ENCODE peak calls at places on chromosomes 2 and 18, in five cellular contexts. One of them, this sample, is unnamed.
A peak's percentile ranks its signal among the peaks of the same experiment; 100 is the strongest.

GRCh38 chr18:28158083-28158581 is 18.8 kb downstream of the CDH2 start:
- DNase-seq in cerebellum: no peak
- DNase-seq in activated naive CD4-positive, alpha-beta T cell treated with Interleukin-2 at 50 U/mL for 16 hours: no peak
- DNase-seq in HepG2: no peak
- DNase-seq in mucosa of descending colon: no peak
- DNase-seq in this sample: no peak

GRCh38 chr2:216914491-216914890 is 54.6 kb upstream of the TNP1 start:
- DNase-seq in cerebellum: no peak
- DNase-seq in activated naive CD4-positive, alpha-beta T cell treated with Interleukin-2 at 50 U/mL for 16 hours: no peak
- DNase-seq in HepG2: no peak
- DNase-seq in mucosa of descending colon: no peak
- DNase-seq in this sample: no peak

GRCh38 chr2:26911911-26912861 is 58.3 kb upstream of the MAPRE3 start:
- DNase-seq in cerebellum: peak; percentile 81
- DNase-seq in activated naive CD4-positive, alpha-beta T cell treated with Interleukin-2 at 50 U/mL for 16 hours: no peak
- DNase-seq in HepG2: no peak
- DNase-seq in mucosa of descending colon: no peak
- DNase-seq in this sample: no peak

GRCh38 chr2:86223098-86223681 is 23.9 kb downstream of the MRPL35 start:
- DNase-seq in cerebellum: no peak
- DNase-seq in activated naive CD4-positive, alpha-beta T cell treated with Interleukin-2 at 50 U/mL for 16 hours: no peak
- DNase-seq in HepG2: no peak
- DNase-seq in mucosa of descending colon: no peak
- DNase-seq in this sample: peak; percentile 66

GRCh38 chr2:105237045-105237765 is 4.3 kb upstream of the GPR45 start:
- DNase-seq in cerebellum: no peak
- DNase-seq in activated naive CD4-positive, alpha-beta T cell treated with Interleukin-2 at 50 U/mL for 16 hours: no peak
- DNase-seq in HepG2: no peak
- DNase-seq in mucosa of descending colon: no peak
- DNase-seq in this sample: no peak

GRCh38 chr2:10835052-10835970 is 22.7 kb upstream of the PDIA6 start:
- DNase-seq in cerebellum: peak; percentile 20
- DNase-seq in activated naive CD4-positive, alpha-beta T cell treated with Interleukin-2 at 50 U/mL for 16 hours: peak; percentile 81
- DNase-seq in HepG2: peak; percentile 53
- DNase-seq in mucosa of descending colon: peak; percentile 95
- DNase-seq in this sample: peak; percentile 87

GRCh38 chr2:48108455-48108854 is 202.2 kb upstream of the FBXO11 start:
- DNase-seq in cerebellum: no peak
- DNase-seq in activated naive CD4-positive, alpha-beta T cell treated with Interleukin-2 at 50 U/mL for 16 hours: no peak
- DNase-seq in HepG2: no peak
- DNase-seq in mucosa of descending colon: no peak
- DNase-seq in this sample: no peak

GRCh38 chr2:238132463-238133450 is 5.7 kb upstream of the KLHL30 start:
- DNase-seq in cerebellum: no peak
- DNase-seq in activated naive CD4-positive, alpha-beta T cell treated with Interleukin-2 at 50 U/mL for 16 hours: no peak
- DNase-seq in HepG2: no peak
- DNase-seq in mucosa of descending colon: no peak
- DNase-seq in this sample: no peak

GRCh38 chr2:54411801-54412354 is 44.2 kb upstream of the SPTBN1 start:
- DNase-seq in cerebellum: no peak
- DNase-seq in activated naive CD4-positive, alpha-beta T cell treated with Interleukin-2 at 50 U/mL for 16 hours: no peak
- DNase-seq in HepG2: no peak
- DNase-seq in mucosa of descending colon: no peak
- DNase-seq in this sample: no peak

GRCh38 chr2:175430236-175430635 is 248.7 kb upstream of the ATP5MC3 start:
- DNase-seq in cerebellum: no peak
- DNase-seq in activated naive CD4-positive, alpha-beta T cell treated with Interleukin-2 at 50 U/mL for 16 hours: no peak
- DNase-seq in HepG2: no peak
- DNase-seq in mucosa of descending colon: no peak
- DNase-seq in this sample: no peak

GRCh38 chr18:24538421-24539264 is 78.2 kb downstream of the HRH4 start:
- DNase-seq in cerebellum: no peak
- DNase-seq in activated naive CD4-positive, alpha-beta T cell treated with Interleukin-2 at 50 U/mL for 16 hours: no peak
- DNase-seq in HepG2: no peak
- DNase-seq in mucosa of descending colon: peak; percentile 4
- DNase-seq in this sample: peak; percentile 39

GRCh38 chr2:234979204-234980167 is 27.7 kb downstream of the SH3BP4 start:
- DNase-seq in cerebellum: no peak
- DNase-seq in activated naive CD4-positive, alpha-beta T cell treated with Interleukin-2 at 50 U/mL for 16 hours: no peak
- DNase-seq in HepG2: peak; percentile 73
- DNase-seq in mucosa of descending colon: no peak
- DNase-seq in this sample: no peak

GRCh38 chr2:98913916-98914712 is 21.9 kb downstream of the CRACDL start:
- DNase-seq in cerebellum: no peak
- DNase-seq in activated naive CD4-positive, alpha-beta T cell treated with Interleukin-2 at 50 U/mL for 16 hours: no peak
- DNase-seq in HepG2: no peak
- DNase-seq in mucosa of descending colon: no peak
- DNase-seq in this sample: no peak

GRCh38 chr18:668263-668662 is 10.8 kb downstream of the TYMS start:
- DNase-seq in cerebellum: no peak
- DNase-seq in activated naive CD4-positive, alpha-beta T cell treated with Interleukin-2 at 50 U/mL for 16 hours: no peak
- DNase-seq in HepG2: no peak
- DNase-seq in mucosa of descending colon: no peak
- DNase-seq in this sample: no peak

GRCh38 chr2:71718686-71719085 is 265.3 kb downstream of the DYSF start:
- DNase-seq in cerebellum: no peak
- DNase-seq in activated naive CD4-positive, alpha-beta T cell treated with Interleukin-2 at 50 U/mL for 16 hours: no peak
- DNase-seq in HepG2: no peak
- DNase-seq in mucosa of descending colon: no peak
- DNase-seq in this sample: no peak

GRCh38 chr2:241561811-241562210 is 3.3 kb downstream of the BOK start:
- DNase-seq in cerebellum: peak; percentile 72
- DNase-seq in activated naive CD4-positive, alpha-beta T cell treated with Interleukin-2 at 50 U/mL for 16 hours: no peak
- DNase-seq in HepG2: no peak
- DNase-seq in mucosa of descending colon: peak; percentile 31
- DNase-seq in this sample: peak; percentile 85

GRCh38 chr2:69188174-69188900 is 175.4 kb downstream of the ANTXR1 start:
- DNase-seq in cerebellum: no peak
- DNase-seq in activated naive CD4-positive, alpha-beta T cell treated with Interleukin-2 at 50 U/mL for 16 hours: no peak
- DNase-seq in HepG2: no peak
- DNase-seq in mucosa of descending colon: peak; percentile 41
- DNase-seq in this sample: no peak

GRCh38 chr2:98455494-98455976 is 10.9 kb downstream of the INPP4A start:
- DNase-seq in cerebellum: no peak
- DNase-seq in activated naive CD4-positive, alpha-beta T cell treated with Interleukin-2 at 50 U/mL for 16 hours: peak; percentile 30
- DNase-seq in HepG2: no peak
- DNase-seq in mucosa of descending colon: no peak
- DNase-seq in this sample: no peak

GRCh38 chr2:133266926-133267590 is 301.2 kb downstream of the NCKAP5 start:
- DNase-seq in cerebellum: no peak
- DNase-seq in activated naive CD4-positive, alpha-beta T cell treated with Interleukin-2 at 50 U/mL for 16 hours: no peak
- DNase-seq in HepG2: no peak
- DNase-seq in mucosa of descending colon: peak; percentile 3
- DNase-seq in this sample: no peak

GRCh38 chr18:961644-962355 is 57.1 kb downstream of the ADCYAP1 start:
- DNase-seq in cerebellum: no peak
- DNase-seq in activated naive CD4-positive, alpha-beta T cell treated with Interleukin-2 at 50 U/mL for 16 hours: peak; percentile 46
- DNase-seq in HepG2: peak; percentile 13
- DNase-seq in mucosa of descending colon: peak; percentile 31
- DNase-seq in this sample: peak; percentile 55

GRCh38 chr18:27120246-27120645 is 64.9 kb downstream of the CHST9 start:
- DNase-seq in cerebellum: no peak
- DNase-seq in activated naive CD4-positive, alpha-beta T cell treated with Interleukin-2 at 50 U/mL for 16 hours: no peak
- DNase-seq in HepG2: no peak
- DNase-seq in mucosa of descending colon: no peak
- DNase-seq in this sample: no peak

GRCh38 chr2:27369471-27370025 is 590 bp downstream of the EIF2B4 start:
- DNase-seq in cerebellum: peak; percentile 57
- DNase-seq in activated naive CD4-positive, alpha-beta T cell treated with Interleukin-2 at 50 U/mL for 16 hours: no peak
- DNase-seq in HepG2: no peak
- DNase-seq in mucosa of descending colon: peak; percentile 65
- DNase-seq in this sample: no peak

GRCh38 chr2:239829326-239829725 is 195.8 kb downstream of the NDUFA10 start:
- DNase-seq in cerebellum: no peak
- DNase-seq in activated naive CD4-positive, alpha-beta T cell treated with Interleukin-2 at 50 U/mL for 16 hours: no peak
- DNase-seq in HepG2: no peak
- DNase-seq in mucosa of descending colon: no peak
- DNase-seq in this sample: no peak

GRCh38 chr2:84849271-84849952 is 31.5 kb downstream of the TRABD2A start:
- DNase-seq in cerebellum: peak; percentile 74
- DNase-seq in activated naive CD4-positive, alpha-beta T cell treated with Interleukin-2 at 50 U/mL for 16 hours: peak; percentile 55
- DNase-seq in HepG2: no peak
- DNase-seq in mucosa of descending colon: peak; percentile 30
- DNase-seq in this sample: no peak

GRCh38 chr2:80303006-80303741 is 1.4 kb downstream of the LRRTM1 start:
- DNase-seq in cerebellum: no peak
- DNase-seq in activated naive CD4-positive, alpha-beta T cell treated with Interleukin-2 at 50 U/mL for 16 hours: no peak
- DNase-seq in HepG2: no peak
- DNase-seq in mucosa of descending colon: no peak
- DNase-seq in this sample: peak; percentile 21

GRCh38 chr2:9699139-9699823 is 68.5 kb upstream of the YWHAQ start:
- DNase-seq in cerebellum: no peak
- DNase-seq in activated naive CD4-positive, alpha-beta T cell treated with Interleukin-2 at 50 U/mL for 16 hours: no peak
- DNase-seq in HepG2: no peak
- DNase-seq in mucosa of descending colon: no peak
- DNase-seq in this sample: peak; percentile 52

GRCh38 chr18:61096231-61096630 is 237.0 kb upstream of the CDH20 start:
- DNase-seq in cerebellum: no peak
- DNase-seq in activated naive CD4-positive, alpha-beta T cell treated with Interleukin-2 at 50 U/mL for 16 hours: no peak
- DNase-seq in HepG2: no peak
- DNase-seq in mucosa of descending colon: no peak
- DNase-seq in this sample: no peak

GRCh38 chr2:220451438-220451837 is 824.0 kb downstream of the SLC4A3 start:
- DNase-seq in cerebellum: no peak
- DNase-seq in activated naive CD4-positive, alpha-beta T cell treated with Interleukin-2 at 50 U/mL for 16 hours: no peak
- DNase-seq in HepG2: no peak
- DNase-seq in mucosa of descending colon: no peak
- DNase-seq in this sample: no peak

GRCh38 chr2:214130115-214130514 is 280.7 kb upstream of the VWC2L start:
- DNase-seq in cerebellum: no peak
- DNase-seq in activated naive CD4-positive, alpha-beta T cell treated with Interleukin-2 at 50 U/mL for 16 hours: no peak
- DNase-seq in HepG2: no peak
- DNase-seq in mucosa of descending colon: no peak
- DNase-seq in this sample: no peak

GRCh38 chr2:191811807-191812602 is 34.9 kb downstream of the CAVIN2 start:
- DNase-seq in cerebellum: peak; percentile 60
- DNase-seq in activated naive CD4-positive, alpha-beta T cell treated with Interleukin-2 at 50 U/mL for 16 hours: peak; percentile 29
- DNase-seq in HepG2: peak; percentile 68
- DNase-seq in mucosa of descending colon: peak; percentile 75
- DNase-seq in this sample: peak; percentile 77